ENCODE peak calls at places on chromosomes 3 and 15, in five cellular contexts. One of them, this sample, is unnamed. For H3K4me1, the result is how much of the 10 kb centered on the place peaks cover.

GRCh38 chr15:72289597-72290325 is 17.4 kb upstream of the PARP6 start:
- DNase-seq in adrenal gland: no peak
- DNase-seq in psoas muscle: no peak
- DNase-seq in stomach: no peak
- DNase-seq in mammary epithelial cell: no peak
- DNase-seq in this sample: no peak

GRCh38 chr3:152039887-152040286 is 166.4 kb downstream of the SUCNR1 start:
- DNase-seq in adrenal gland: no peak
- DNase-seq in psoas muscle: no peak
- DNase-seq in stomach: no peak
- DNase-seq in mammary epithelial cell: no peak
- DNase-seq in this sample: no peak

GRCh38 chr3:71006810-71007785 is 576.4 kb downstream of the FOXP1 start:
- DNase-seq in adrenal gland: no peak
- DNase-seq in psoas muscle: no peak
- DNase-seq in stomach: no peak
- DNase-seq in mammary epithelial cell: peak
- DNase-seq in this sample: no peak

GRCh38 chr3:140736863-140737460 is 59.1 kb downstream of the TRIM42 start:
- DNase-seq in adrenal gland: peak
- DNase-seq in psoas muscle: peak
- DNase-seq in stomach: peak
- DNase-seq in mammary epithelial cell: peak
- DNase-seq in this sample: no peak

GRCh38 chr3:93988283-93988682 is 8.3 kb downstream of the ARL13B start:
- DNase-seq in adrenal gland: no peak
- DNase-seq in psoas muscle: no peak
- DNase-seq in stomach: no peak
- DNase-seq in mammary epithelial cell: no peak
- DNase-seq in this sample: no peak

GRCh38 chr3:115148142-115148790 is 1.2 kb upstream of the ZBTB20 start:
- DNase-seq in adrenal gland: no peak
- DNase-seq in psoas muscle: no peak
- DNase-seq in stomach: no peak
- DNase-seq in mammary epithelial cell: no peak
- DNase-seq in this sample: no peak

GRCh38 chr3:129688310-129688895 is 81.9 kb upstream of the PLXND1 start:
- DNase-seq in adrenal gland: peak
- DNase-seq in psoas muscle: peak
- DNase-seq in stomach: peak
- DNase-seq in mammary epithelial cell: no peak
- DNase-seq in this sample: no peak

GRCh38 chr15:100115066-100115710 is 226.6 kb downstream of the ADAMTS17 start:
- DNase-seq in adrenal gland: no peak
- DNase-seq in psoas muscle: no peak
- DNase-seq in stomach: no peak
- DNase-seq in mammary epithelial cell: no peak
- DNase-seq in this sample: no peak

GRCh38 chr3:122305818-122306621 is 19.0 kb upstream of the CSTA start:
- DNase-seq in adrenal gland: peak
- DNase-seq in psoas muscle: no peak
- DNase-seq in stomach: peak
- DNase-seq in mammary epithelial cell: peak
- DNase-seq in this sample: no peak

GRCh38 chr3:76198086-76198485 is 412.7 kb upstream of the ZNF717 start:
- DNase-seq in adrenal gland: no peak
- DNase-seq in psoas muscle: no peak
- DNase-seq in stomach: no peak
- DNase-seq in mammary epithelial cell: no peak
- DNase-seq in this sample: no peak

GRCh38 chr3:170721563-170721962 is 135.7 kb upstream of the SLC7A14 start:
- DNase-seq in adrenal gland: no peak
- DNase-seq in psoas muscle: no peak
- DNase-seq in stomach: no peak
- DNase-seq in mammary epithelial cell: peak
- DNase-seq in this sample: no peak

GRCh38 chr3:185979721-185980121 is 41.9 kb upstream of the TRA2B start:
- DNase-seq in adrenal gland: no peak
- DNase-seq in psoas muscle: no peak
- DNase-seq in stomach: no peak
- DNase-seq in mammary epithelial cell: no peak
- DNase-seq in this sample: no peak

GRCh38 chr3:43307226-43307625 is 20.9 kb downstream of the SNRK start:
- DNase-seq in adrenal gland: no peak
- DNase-seq in psoas muscle: no peak
- DNase-seq in stomach: no peak
- DNase-seq in mammary epithelial cell: no peak
- DNase-seq in this sample: no peak

GRCh38 chr3:185361920-185362319 is 1.0 kb upstream of the MAP3K13 start:
- DNase-seq in adrenal gland: no peak
- DNase-seq in psoas muscle: no peak
- DNase-seq in stomach: no peak
- DNase-seq in mammary epithelial cell: peak
- DNase-seq in this sample: no peak

GRCh38 chr3:190617185-190617584 is 103.3 kb downstream of the IL1RAP start:
- DNase-seq in adrenal gland: peak
- DNase-seq in psoas muscle: no peak
- DNase-seq in stomach: no peak
- DNase-seq in mammary epithelial cell: no peak
- DNase-seq in this sample: peak

GRCh38 chr15:62272290-62272689 is 107.2 kb upstream of the C2CD4B start:
- DNase-seq in adrenal gland: no peak
- DNase-seq in psoas muscle: no peak
- DNase-seq in stomach: no peak
- DNase-seq in mammary epithelial cell: no peak
- DNase-seq in this sample: no peak

GRCh38 chr3:13841826-13842225 is 38.0 kb downstream of the WNT7A start:
- DNase-seq in adrenal gland: no peak
- DNase-seq in psoas muscle: no peak
- DNase-seq in stomach: no peak
- DNase-seq in mammary epithelial cell: no peak
- DNase-seq in this sample: no peak

GRCh38 chr15:67915374-67916050 is 75.7 kb upstream of the RNU6-1 start:
- DNase-seq in adrenal gland: no peak
- DNase-seq in psoas muscle: peak
- DNase-seq in stomach: peak
- DNase-seq in mammary epithelial cell: no peak
- DNase-seq in this sample: peak

GRCh38 chr3:139533781-139534443 is 5.6 kb downstream of the RBP1 start:
- DNase-seq in adrenal gland: peak
- DNase-seq in psoas muscle: no peak
- DNase-seq in stomach: no peak
- DNase-seq in mammary epithelial cell: peak
- DNase-seq in this sample: no peak

GRCh38 chr15:56240390-56240789 is 3.3 kb downstream of the RFX7 start:
- DNase-seq in adrenal gland: no peak
- DNase-seq in psoas muscle: no peak
- DNase-seq in stomach: no peak
- DNase-seq in mammary epithelial cell: peak
- DNase-seq in this sample: no peak

GRCh38 chr3:12194209-12194608 is 35.5 kb upstream of the TIMP4 start:
- DNase-seq in adrenal gland: no peak
- DNase-seq in psoas muscle: no peak
- DNase-seq in stomach: no peak
- DNase-seq in mammary epithelial cell: peak
- DNase-seq in this sample: no peak

GRCh38 chr3:197224034-197224444 is 74.4 kb downstream of the DLG1 start:
- DNase-seq in adrenal gland: no peak
- DNase-seq in psoas muscle: no peak
- DNase-seq in stomach: no peak
- DNase-seq in mammary epithelial cell: peak
- DNase-seq in this sample: no peak

GRCh38 chr3:49174586-49174985 is 3.2 kb downstream of the KLHDC8B start:
- DNase-seq in adrenal gland: no peak
- DNase-seq in psoas muscle: no peak
- DNase-seq in stomach: no peak
- DNase-seq in mammary epithelial cell: no peak
- DNase-seq in this sample: no peak

GRCh38 chr3:105791919-105792786 is 76.7 kb downstream of the CBLB start:
- DNase-seq in adrenal gland: peak
- DNase-seq in psoas muscle: peak
- DNase-seq in stomach: peak
- DNase-seq in mammary epithelial cell: peak
- DNase-seq in this sample: peak

GRCh38 chr15:60760646-60761504 is 281.9 kb upstream of the ICE2 start:
- DNase-seq in adrenal gland: no peak
- DNase-seq in psoas muscle: no peak
- DNase-seq in stomach: no peak
- DNase-seq in mammary epithelial cell: peak
- DNase-seq in this sample: no peak

GRCh38 chr15:67613708-67614107 is 71.2 kb downstream of the MAP2K5 start:
- DNase-seq in adrenal gland: no peak
- DNase-seq in psoas muscle: no peak
- DNase-seq in stomach: no peak
- DNase-seq in mammary epithelial cell: no peak
- DNase-seq in this sample: no peak

GRCh38 chr3:23825802-23826201 is 20.0 kb downstream of the UBE2E1 start:
- DNase-seq in adrenal gland: no peak
- DNase-seq in psoas muscle: no peak
- DNase-seq in stomach: no peak
- DNase-seq in mammary epithelial cell: no peak
- DNase-seq in this sample: no peak

GRCh38 chr3:167936010-167936409 is 159.7 kb downstream of the GOLIM4 start:
- DNase-seq in adrenal gland: no peak
- DNase-seq in psoas muscle: no peak
- DNase-seq in stomach: no peak
- DNase-seq in mammary epithelial cell: no peak
- DNase-seq in this sample: no peak
- H3K4me1 ChIP-seq in adrenal gland: under half
- H3K4me1 ChIP-seq in psoas muscle: under half
- H3K4me1 ChIP-seq in stomach: under half
- H3K4me1 ChIP-seq in mammary epithelial cell: under half
- H3K4me1 ChIP-seq in this sample: under half

GRCh38 chr15:80549712-80550111 is 145.4 kb upstream of the ABHD17C start:
- DNase-seq in adrenal gland: no peak
- DNase-seq in psoas muscle: no peak
- DNase-seq in stomach: no peak
- DNase-seq in mammary epithelial cell: peak
- DNase-seq in this sample: no peak
- H3K4me3 ChIP-seq in adrenal gland: no peak
- H3K4me3 ChIP-seq in psoas muscle: no peak
- H3K4me3 ChIP-seq in stomach: no peak
- H3K4me3 ChIP-seq in mammary epithelial cell: no peak
- H3K4me3 ChIP-seq in this sample: no peak

GRCh38 chr3:111762535-111762934 is 96.5 kb upstream of the PHLDB2 start:
- DNase-seq in adrenal gland: no peak
- DNase-seq in psoas muscle: no peak
- DNase-seq in stomach: no peak
- DNase-seq in mammary epithelial cell: no peak
- DNase-seq in this sample: no peak

GRCh38 chr3:111763101-111763500 is 96.0 kb upstream of the PHLDB2 start:
- DNase-seq in adrenal gland: no peak
- DNase-seq in psoas muscle: no peak
- DNase-seq in stomach: no peak
- DNase-seq in mammary epithelial cell: peak
- DNase-seq in this sample: no peak

GRCh38 chr3:111764645-111765091 is 94.4 kb upstream of the PHLDB2 start:
- DNase-seq in adrenal gland: no peak
- DNase-seq in psoas muscle: no peak
- DNase-seq in stomach: no peak
- DNase-seq in mammary epithelial cell: peak
- DNase-seq in this sample: no peak

GRCh38 chr3:111765136-111765535 is 93.9 kb upstream of the PHLDB2 start:
- DNase-seq in adrenal gland: no peak
- DNase-seq in psoas muscle: no peak
- DNase-seq in stomach: no peak
- DNase-seq in mammary epithelial cell: no peak
- DNase-seq in this sample: no peak

GRCh38 chr3:111763968-111764367 is 95.1 kb upstream of the PHLDB2 start:
- DNase-seq in adrenal gland: no peak
- DNase-seq in psoas muscle: no peak
- DNase-seq in stomach: no peak
- DNase-seq in mammary epithelial cell: no peak
- DNase-seq in this sample: no peak
- H3K4me1 ChIP-seq in adrenal gland: under half
- H3K4me1 ChIP-seq in psoas muscle: under half
- H3K4me1 ChIP-seq in stomach: half or more
- H3K4me1 ChIP-seq in mammary epithelial cell: half or more
- H3K4me1 ChIP-seq in this sample: under half

DNA sequence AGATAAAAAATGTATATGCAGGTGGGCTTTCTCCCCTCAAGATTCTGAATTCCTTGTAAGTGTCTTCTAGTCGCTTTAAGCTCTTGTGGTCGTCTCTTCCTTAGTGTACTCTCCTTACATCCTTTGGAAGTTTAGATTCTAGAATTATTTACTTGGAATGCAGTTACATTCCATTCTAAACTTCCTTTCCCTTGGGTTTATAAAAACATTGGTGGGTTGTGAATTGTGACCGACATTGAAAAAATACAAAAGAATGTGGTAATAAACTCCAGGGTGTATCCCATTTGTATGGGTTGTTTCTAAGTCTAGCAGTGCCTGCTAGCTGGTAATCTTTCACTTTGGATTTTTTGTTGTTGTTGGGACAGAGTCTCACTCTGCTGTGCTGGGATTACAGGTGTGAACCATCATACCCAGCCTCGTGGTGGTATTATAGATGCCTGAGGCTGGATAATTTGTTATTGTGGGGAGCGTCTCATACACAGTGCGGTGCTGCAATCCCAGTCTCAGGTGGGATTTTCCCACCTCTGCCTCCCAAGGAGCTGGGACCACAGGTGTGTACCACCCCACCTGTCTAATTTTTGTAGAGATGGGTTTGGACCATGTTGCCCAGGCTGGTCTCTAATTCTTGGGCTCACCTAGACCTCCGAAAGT is 9.1 kb downstream of the CHD2 start:
- DNase-seq in adrenal gland: no peak
- DNase-seq in psoas muscle: no peak
- DNase-seq in stomach: no peak
- DNase-seq in mammary epithelial cell: peak
- DNase-seq in this sample: no peak
- H3K4me3 ChIP-seq in adrenal gland: no peak
- H3K4me3 ChIP-seq in psoas muscle: peak
- H3K4me3 ChIP-seq in stomach: no peak
- H3K4me3 ChIP-seq in mammary epithelial cell: no peak
- H3K4me3 ChIP-seq in this sample: no peak